ENCODE peak calls at places on chromosomes 16 and 17, in eight cellular contexts. R is tibial nerve, G is Peyer's patch, K is lung, Q is body of pancreas, F is ovary, U is heart left ventricle, P is cardiac muscle cell. W is an unnamed sample.
A peak's percentile ranks its signal among the peaks of the same experiment; 100 is the strongest.

GRCh38 chr17:17710728-17711541 is 29.7 kb downstream of the RAI1 start:
- DNase-seq in R (no peak), G (peak; percentile 75), K (peak; percentile 93), Q (peak; percentile 91), F (peak; percentile 65), U (no peak), P (no peak), W (no peak)

GRCh38 chr16:69838417-69838990 is 76.4 kb downstream of the WWP2 start:
- DNase-seq in R (no peak), G (no peak), K (no peak), Q (peak; percentile 62), F (no peak), U (peak; percentile 54), P (peak; percentile 37), W (peak; percentile 35)

GRCh38 chr16:56233795-56234566 is 42.7 kb downstream of the GNAO1 start:
- DNase-seq in R (no peak), G (no peak), K (no peak), Q (no peak), F (no peak), U (no peak), P (no peak), W (no peak)

GRCh38 chr17:15649861-15650391 is 30.4 kb upstream of the FBXW10B start:
- DNase-seq in R (peak; percentile 48), G (peak; percentile 83), K (peak; percentile 52), Q (peak; percentile 48), F (no peak), U (peak; percentile 35), P (no peak), W (no peak)

GRCh38 chr16:1282275-1282995 is 26.6 kb downstream of the TPSD1 start:
- DNase-seq in R (peak; percentile 6), G (no peak), K (no peak), Q (no peak), F (no peak), U (no peak), P (no peak), W (no peak)

GRCh38 chr17:45394913-45395568 is 37.6 kb downstream of the ARHGAP27 start:
- DNase-seq in R (peak; percentile 43), G (peak; percentile 75), K (peak; percentile 57), Q (peak; percentile 73), F (peak; percentile 79), U (peak; percentile 71), P (peak; percentile 88), W (peak; percentile 54)

GRCh38 chr17:41496803-41497484 is 7.2 kb upstream of the KRT36 start:
- DNase-seq in R (peak; percentile 32), G (peak; percentile 80), K (peak; percentile 90), Q (peak; percentile 83), F (peak; percentile 76), U (peak; percentile 52), P (peak; percentile 61), W (peak; percentile 48)

GRCh38 chr16:48244080-48244862 is at the start of gene LONP2:
- DNase-seq in R (peak; percentile 85), G (peak; percentile 96), K (peak; percentile 92), Q (peak; percentile 92), F (peak; percentile 93), U (peak; percentile 91), P (peak; percentile 90), W (peak; percentile 91)

GRCh38 chr16:71867934-71868333 is 16.0 kb downstream of the ZNF821 start:
- DNase-seq in R (no peak), G (no peak), K (no peak), Q (no peak), F (no peak), U (no peak), P (no peak), W (no peak)

GRCh38 chr16:57834936-57835335 is 32.6 kb upstream of the KIFC3 start:
- DNase-seq in R (no peak), G (no peak), K (no peak), Q (no peak), F (no peak), U (no peak), P (no peak), W (no peak)

GRCh38 chr17:30415491-30415890 is 36.8 kb downstream of the CPD start:
- DNase-seq in R (no peak), G (no peak), K (no peak), Q (no peak), F (no peak), U (no peak), P (no peak), W (no peak)

GRCh38 chr17:78421534-78422266 is 43.3 kb downstream of the PGS1 start:
- DNase-seq in R (peak; percentile 80), G (peak; percentile 90), K (peak; percentile 81), Q (peak; percentile 79), F (peak; percentile 80), U (peak; percentile 75), P (peak; percentile 84), W (peak; percentile 76)

GRCh38 chr17:835263-835662 is 53.1 kb downstream of the MRM3 start:
- DNase-seq in R (peak; percentile 32), G (no peak), K (no peak), Q (peak; percentile 50), F (no peak), U (no peak), P (peak; percentile 35), W (no peak)

DNA sequence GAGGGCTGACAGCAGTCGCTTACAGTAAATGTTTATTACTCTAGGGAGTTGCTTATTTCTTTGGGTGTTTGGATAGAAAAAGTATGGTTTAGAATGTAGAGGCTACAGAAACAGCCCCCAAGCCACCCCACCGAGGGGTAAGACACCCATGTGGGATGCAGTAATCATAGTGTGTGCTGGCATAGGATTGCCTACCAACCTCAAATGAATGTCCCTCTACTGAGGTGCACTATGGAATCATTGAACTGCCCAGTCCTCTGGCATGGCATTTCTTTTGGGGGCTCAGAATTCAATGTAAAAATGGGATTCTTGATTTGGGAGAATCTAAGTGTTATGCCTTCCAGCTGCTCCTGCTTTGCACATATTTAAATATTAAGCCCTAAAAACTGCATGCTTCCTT is 46.8 kb downstream of the ZNF267 start:
- DNase-seq in R (no peak), G (no peak), K (no peak), Q (no peak), F (no peak), U (no peak), P (no peak), W (no peak)
- H3K9me3 ChIP-seq in R (peaks cover 100% of the 10 kb centered on the region), G (no peaks in the 10 kb centered on the region), K (peaks cover 19% of the 10 kb centered on the region), Q (peaks cover 7% of the 10 kb centered on the region), F (peaks cover 12% of the 10 kb centered on the region), U (peaks cover 95% of the 10 kb centered on the region), P (peaks cover 18% of the 10 kb centered on the region), W (peaks cover 100% of the 10 kb centered on the region)

GRCh38 chr17:8904686-8905085 is 37.2 kb upstream of the PIK3R6 start:
- DNase-seq in R (no peak), G (no peak), K (no peak), Q (no peak), F (no peak), U (no peak), P (no peak), W (no peak)

GRCh38 chr17:8904201-8904600 is 36.7 kb upstream of the PIK3R6 start:
- DNase-seq in R (no peak), G (no peak), K (no peak), Q (no peak), F (no peak), U (no peak), P (no peak), W (no peak)

GRCh38 chr17:8900207-8900606 is 32.7 kb upstream of the PIK3R6 start:
- DNase-seq in R (no peak), G (no peak), K (no peak), Q (no peak), F (no peak), U (no peak), P (no peak), W (no peak)

GRCh38 chr17:8896641-8897635 is 29.5 kb upstream of the PIK3R6 start:
- DNase-seq in R (no peak), G (peak; percentile 43), K (no peak), Q (no peak), F (no peak), U (no peak), P (no peak), W (no peak)

DNA sequence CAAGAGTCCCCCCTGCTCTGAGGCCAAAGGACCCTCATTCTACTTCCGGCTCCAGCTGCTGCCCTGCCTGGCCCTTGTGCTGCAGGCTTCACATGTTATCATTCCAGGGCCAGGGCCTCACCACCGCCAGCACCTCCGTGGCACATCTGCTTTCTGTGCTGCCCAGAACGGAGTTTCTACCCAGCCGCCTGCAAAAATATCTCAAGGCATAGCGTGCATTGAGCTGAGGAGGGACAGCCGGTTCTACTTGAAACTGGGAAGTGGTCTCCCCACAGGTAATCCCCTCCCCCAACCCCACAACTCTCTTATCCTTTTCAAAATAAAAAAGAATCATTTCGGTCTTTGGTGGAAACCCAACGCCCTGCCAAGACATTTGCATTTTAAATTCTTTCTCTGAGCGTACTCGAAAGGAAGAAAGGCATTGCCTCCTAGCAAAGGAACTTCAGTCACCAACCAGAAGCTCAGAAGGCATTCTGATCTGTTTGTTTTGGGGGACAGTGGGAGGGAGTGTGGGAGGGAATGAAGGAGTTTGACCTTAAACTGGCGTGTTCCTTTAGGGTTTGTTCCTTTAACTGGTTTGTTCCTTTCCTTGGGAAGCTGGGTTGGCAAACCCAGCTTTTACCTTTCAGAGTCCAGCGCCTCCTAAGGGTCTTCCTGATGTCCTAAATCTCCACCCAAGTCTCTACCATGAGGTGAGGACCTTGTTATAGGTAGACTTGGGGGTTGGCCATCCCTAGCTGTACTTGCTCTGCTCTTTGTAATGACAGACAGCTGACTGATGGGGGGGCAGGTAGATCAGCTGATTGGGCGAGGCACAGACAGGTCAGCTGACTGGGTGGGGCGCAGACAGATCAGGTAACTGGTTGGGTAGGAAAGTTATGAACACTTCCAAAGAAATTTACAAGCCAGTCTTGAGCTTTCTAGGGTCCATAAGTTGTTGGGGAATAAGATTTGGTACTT is 33.4 kb upstream of the PIK3R6 start:
- DNase-seq in R (no peak), G (peak; percentile 58), K (no peak), Q (no peak), F (no peak), U (no peak), P (no peak), W (no peak)
- TF ChIP-seq CTCF in R (no peak), G (no peak), K (no peak), Q (no peak), F (no peak), U (no peak), P (no peak), W (no peak)

GRCh38 chr16:35141303-35141702 is 1681.9 kb downstream of the TP53TG3F start:
- DNase-seq in R (no peak), G (peak; percentile 25), K (no peak), Q (no peak), F (peak; percentile 14), U (no peak), P (no peak), W (no peak)
- H3K9me3 ChIP-seq in R (peaks cover 65% of the 10 kb centered on the region), G (no peaks in the 10 kb centered on the region), K (peaks cover 38% of the 10 kb centered on the region), Q (no peaks in the 10 kb centered on the region), F (no peaks in the 10 kb centered on the region), U (no peaks in the 10 kb centered on the region), P (no peaks in the 10 kb centered on the region), W (peaks cover 18% of the 10 kb centered on the region)

GRCh38 chr16:81530814-81531213 is 86.2 kb downstream of the CMIP start:
- DNase-seq in R (no peak), G (no peak), K (no peak), Q (no peak), F (no peak), U (no peak), P (no peak), W (no peak)

GRCh38 chr16:81533175-81533507 is 88.5 kb downstream of the CMIP start:
- DNase-seq in R (no peak), G (no peak), K (no peak), Q (no peak), F (no peak), U (no peak), P (no peak), W (no peak)

GRCh38 chr16:81530296-81530721 is 85.7 kb downstream of the CMIP start:
- DNase-seq in R (no peak), G (no peak), K (no peak), Q (no peak), F (no peak), U (no peak), P (no peak), W (no peak)

GRCh38 chr16:81532491-81533174 is 88.0 kb downstream of the CMIP start:
- DNase-seq in R (no peak), G (peak; percentile 87), K (no peak), Q (peak; percentile 80), F (peak; percentile 23), U (no peak), P (no peak), W (no peak)

GRCh38 chr16:81531415-81531814 is 86.8 kb downstream of the CMIP start:
- DNase-seq in R (no peak), G (peak; percentile 88), K (no peak), Q (no peak), F (peak; percentile 18), U (no peak), P (no peak), W (no peak)
- TF ChIP-seq CTCF in R (no peak), G (no peak), K (no peak), Q (no peak), F (no peak), U (no peak), P (no peak), W (no peak)

W was measured in left ventricle myocardium inferior.